ENCODE peak calls at places on chromosomes 16 and 17, in four cellular contexts. J is K562, M is HCT116, U is GM12878. Z is an unnamed sample.

GRCh38 chr16:22660441-22661160 is 149.9 kb downstream of the NPIPB5 start:
- DNase-seq in J (no peak), M (no peak), U (no peak), Z (no peak)

GRCh38 chr17:28902819-28903545 is at the start of gene DHRS13:
- DNase-seq in J (peak; percentile 96), M (peak; percentile 91), U (peak; percentile 81), Z (peak; percentile 87)

GRCh38 chr17:79657861-79658810 is 47.3 kb upstream of the RBFOX3 start:
- DNase-seq in J (no peak), M (no peak), U (no peak), Z (no peak)

GRCh38 chr16:88489163-88489721 is 36.2 kb downstream of the ZFPM1 start:
- DNase-seq in J (no peak), M (no peak), U (no peak), Z (no peak)

GRCh38 chr17:57995076-57995956 is 7.3 kb upstream of the VEZF1 start:
- DNase-seq in J (peak; percentile 50), M (peak; percentile 80), U (no peak), Z (no peak)

GRCh38 chr17:33575046-33575445 is 282.0 kb upstream of the ASIC2 start:
- DNase-seq in J (no peak), M (no peak), U (no peak), Z (no peak)

GRCh38 chr17:66716236-66717026 is 118.5 kb upstream of the CACNG5 start:
- DNase-seq in J (peak; percentile 40), M (no peak), U (no peak), Z (no peak)

GRCh38 chr17:62760059-62760887 is 47.8 kb downstream of the MARCHF10 start:
- DNase-seq in J (no peak), M (no peak), U (no peak), Z (no peak)

GRCh38 chr17:81414751-81415516 is 19.7 kb downstream of the BAHCC1 start:
- DNase-seq in J (no peak), M (no peak), U (no peak), Z (no peak)

GRCh38 chr17:9729034-9729650 is 62.2 kb downstream of the DHRS7C start:
- DNase-seq in J (peak; percentile 42), M (peak; percentile 23), U (peak; percentile 8), Z (no peak)

GRCh38 chr16:5071341-5071680 is 332 bp upstream of the ALG1 start:
- DNase-seq in J (no peak), M (no peak), U (no peak), Z (no peak)

GRCh38 chr17:49442051-49442450 is 27.4 kb upstream of the PHB1 start:
- DNase-seq in J (no peak), M (no peak), U (no peak), Z (no peak)

GRCh38 chr17:71335212-71335611 is 785.6 kb upstream of the SOX9 start:
- DNase-seq in J (no peak), M (no peak), U (no peak), Z (no peak)

GRCh38 chr17:43778337-43779144 is at the start of gene DUSP3:
- DNase-seq in J (peak; percentile 94), M (peak; percentile 81), U (no peak), Z (peak; percentile 95)

GRCh38 chr17:10216213-10216982 is 18.0 kb upstream of the GAS7 start:
- DNase-seq in J (no peak), M (no peak), U (no peak), Z (peak; percentile 60)

GRCh38 chr17:68054296-68054900 is 18.9 kb downstream of the KPNA2 start:
- DNase-seq in J (no peak), M (no peak), U (no peak), Z (no peak)

GRCh38 chr16:64165368-64165767 is 956.5 kb downstream of the CDH11 start:
- DNase-seq in J (no peak), M (no peak), U (no peak), Z (no peak)

GRCh38 chr17:60327122-60327869 is 64.6 kb downstream of the USP32 start:
- DNase-seq in J (no peak), M (no peak), U (no peak), Z (no peak)

GRCh38 chr16:49961087-49961486 is 63.9 kb upstream of the CNEP1R1 start:
- DNase-seq in J (no peak), M (no peak), U (no peak), Z (no peak)

GRCh38 chr17:47935961-47936360 is 5.4 kb upstream of the PNPO start:
- DNase-seq in J (peak; percentile 76), M (peak; percentile 92), U (no peak), Z (no peak)

GRCh38 chr16:73202176-73202729 is 154.3 kb upstream of the ZFHX3 start:
- DNase-seq in J (no peak), M (no peak), U (no peak), Z (no peak)

GRCh38 chr17:42403150-42403549 is 14.9 kb upstream of the STAT3 start:
- DNase-seq in J (peak; percentile 52), M (no peak), U (no peak), Z (peak; percentile 73)

GRCh38 chr17:51365090-51365489 is 104.7 kb downstream of the UTP18 start:
- DNase-seq in J (no peak), M (no peak), U (no peak), Z (no peak)

GRCh38 chr16:82750078-82750477 is 123.3 kb downstream of the CDH13 start:
- DNase-seq in J (no peak), M (no peak), U (no peak), Z (no peak)

GRCh38 chr17:1695365-1695764 is 10.7 kb upstream of the PRPF8 start:
- DNase-seq in J (no peak), M (no peak), U (peak; percentile 28), Z (no peak)

GRCh38 chr16:1505073-1505844 is 12.1 kb downstream of the TELO2 start:
- DNase-seq in J (no peak), M (no peak), U (no peak), Z (no peak)

GRCh38 chr17:35257080-35257701 is 14.3 kb downstream of the SLFN5 start:
- DNase-seq in J (no peak), M (peak; percentile 59), U (no peak), Z (no peak)

GRCh38 chr17:8552582-8553320 is 77.8 kb downstream of the MYH10 start:
- DNase-seq in J (no peak), M (no peak), U (no peak), Z (no peak)

GRCh38 chr16:85634747-85635544 is 21.8 kb downstream of the GSE1 start:
- DNase-seq in J (no peak), M (no peak), U (no peak), Z (no peak)
- TF ChIP-seq EGR1 in J (no peak), M (no peak), U (no peak), Z (no peak)

GRCh38 chr16:58848662-58849002 is 114.5 kb upstream of the GOT2 start:
- DNase-seq in J (no peak), M (no peak), U (no peak), Z (no peak)

GRCh38 chr16:58842746-58843145 is 108.6 kb upstream of the GOT2 start:
- DNase-seq in J (no peak), M (no peak), U (no peak), Z (no peak)

GRCh38 chr16:58847902-58848661 is 114.0 kb upstream of the GOT2 start:
- DNase-seq in J (no peak), M (no peak), U (no peak), Z (no peak)

GRCh38 chr16:58842156-58842555 is 108.0 kb upstream of the GOT2 start:
- DNase-seq in J (no peak), M (no peak), U (no peak), Z (no peak)

DNA sequence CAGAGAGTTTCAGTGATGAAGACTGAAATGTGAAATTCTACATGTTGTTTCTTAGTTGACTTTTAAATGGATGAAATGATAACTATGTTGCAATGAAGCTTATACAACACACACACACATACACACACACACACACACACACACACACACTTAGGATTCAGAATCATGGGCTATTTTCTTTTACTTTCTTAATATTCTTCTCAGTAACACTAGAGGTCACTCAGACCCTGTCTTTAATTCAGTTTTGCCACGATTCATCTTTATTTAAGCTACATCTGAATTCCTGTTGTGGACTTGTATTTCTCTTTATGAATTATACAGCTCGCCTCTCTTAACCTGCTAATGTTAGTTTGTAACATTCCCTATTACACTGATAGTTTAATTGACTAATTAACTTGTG is 109.6 kb upstream of the GOT2 start:
- DNase-seq in J (peak; percentile 21), M (peak; percentile 3), U (peak; percentile 12), Z (no peak)
- TF ChIP-seq EGR1 in J (no peak), M (no peak), U (no peak), Z (no peak)

DNA sequence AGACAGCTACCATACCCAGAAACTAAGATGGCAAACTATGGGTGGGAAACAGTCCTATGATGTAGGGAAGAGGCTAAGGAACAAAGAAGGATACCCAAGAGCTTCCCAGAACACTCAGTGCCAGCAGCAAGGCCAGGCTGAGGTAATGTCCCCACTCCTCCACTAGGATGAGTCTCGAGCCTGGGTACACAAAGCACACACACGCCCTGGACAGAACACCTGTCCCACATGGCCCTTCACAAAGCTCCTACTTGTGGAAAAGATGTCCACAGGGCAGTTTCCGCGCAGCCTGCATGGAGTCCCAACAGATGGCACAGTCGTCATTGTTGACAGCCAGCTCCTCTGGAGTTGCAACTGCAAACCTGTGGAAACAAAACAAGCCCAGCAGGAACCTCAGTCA is 23.9 kb downstream of the AMFR start:
- DNase-seq in J (peak; percentile 29), M (peak; percentile 12), U (no peak), Z (peak; percentile 51)
- TF ChIP-seq EGR1 in J (no peak), M (no peak), U (no peak), Z (no peak)

GRCh38 chr16:3690470-3690918 is 26.8 kb downstream of the TRAP1 start:
- DNase-seq in J (peak; percentile 84), M (peak; percentile 48), U (peak; percentile 21), Z (peak; percentile 95)

GRCh38 chr16:3691778-3692177 is 25.5 kb downstream of the TRAP1 start:
- DNase-seq in J (no peak), M (no peak), U (no peak), Z (no peak)

GRCh38 chr16:3690991-3691720 is 26.2 kb downstream of the TRAP1 start:
- DNase-seq in J (no peak), M (no peak), U (no peak), Z (no peak)

GRCh38 chr16:3687792-3688191 is 29.5 kb downstream of the TRAP1 start:
- DNase-seq in J (no peak), M (no peak), U (no peak), Z (no peak)

GRCh38 chr16:3689731-3690130 is 27.6 kb downstream of the TRAP1 start:
- DNase-seq in J (no peak), M (no peak), U (no peak), Z (no peak)
- TF ChIP-seq EGR1 in J (no peak), M (no peak), U (no peak), Z (no peak)

GRCh38 chr16:13120091-13120490 is 218.7 kb downstream of the SHISA9 start:
- DNase-seq in J (no peak), M (no peak), U (no peak), Z (no peak)
- TF ChIP-seq EGR1 in J (no peak), M (no peak), U (no peak), Z (no peak)

GRCh38 chr16:56281256-56281805 is 90.0 kb downstream of the GNAO1 start:
- DNase-seq in J (peak; percentile 75), M (no peak), U (no peak), Z (peak; percentile 68)
- TF ChIP-seq EGR1 in J (no peak), M (no peak), U (no peak), Z (peak; percentile 94)

Z was measured in H1.